ENCODE peak calls at places on chromosomes 5 and 9, in five cellular contexts. L is heart left ventricle, O is heart right ventricle, B is foreskin fibroblast, N is stomach. P is an unnamed sample.

GRCh38 chr5:14295610-14296009 is 152.5 kb downstream of the TRIO start:
- DNase-seq in L (peak), O (no peak), B (no peak), N (no peak), P (no peak)

GRCh38 chr9:83744206-83744605 is 36.4 kb upstream of the UBQLN1 start:
- DNase-seq in L (no peak), O (no peak), B (no peak), N (no peak), P (no peak)

GRCh38 chr9:22682536-22683392 is 236.1 kb downstream of the DMRTA1 start:
- DNase-seq in L (no peak), O (no peak), B (peak), N (no peak), P (no peak)

GRCh38 chr9:75601280-75601679 is 289.2 kb upstream of the PCSK5 start:
- DNase-seq in L (no peak), O (no peak), B (no peak), N (no peak), P (no peak)

GRCh38 chr9:137082222-137082924 is 4.4 kb upstream of the MAN1B1 start:
- DNase-seq in L (no peak), O (no peak), B (no peak), N (no peak), P (no peak)

GRCh38 chr9:12847591-12847990 is 72.8 kb downstream of the LURAP1L start:
- DNase-seq in L (no peak), O (no peak), B (no peak), N (no peak), P (no peak)

GRCh38 chr9:107487521-107488399 is 1.8 kb downstream of the KLF4 start:
- DNase-seq in L (peak), O (peak), B (peak), N (peak), P (peak)

GRCh38 chr5:134784946-134785620 is 26.5 kb downstream of the DDX46 start:
- DNase-seq in L (no peak), O (no peak), B (no peak), N (no peak), P (no peak)

GRCh38 chr5:107418902-107419301 is 251.8 kb downstream of the EFNA5 start:
- DNase-seq in L (no peak), O (no peak), B (no peak), N (no peak), P (no peak)

GRCh38 chr5:123147128-123147527 is 58.1 kb downstream of the PRDM6 start:
- DNase-seq in L (no peak), O (no peak), B (peak), N (no peak), P (no peak)

GRCh38 chr9:115888131-115888530 is 265.5 kb upstream of the PAPPA start:
- DNase-seq in L (no peak), O (no peak), B (no peak), N (no peak), P (no peak)

GRCh38 chr5:81544351-81545001 is 150.5 kb upstream of the ACOT12 start:
- DNase-seq in L (no peak), O (no peak), B (no peak), N (no peak), P (peak)

GRCh38 chr5:142023836-142024235 is 11.0 kb upstream of the GNPDA1 start:
- DNase-seq in L (no peak), O (no peak), B (no peak), N (no peak), P (no peak)

GRCh38 chr5:91865920-91866319 is 482.8 kb upstream of the ARRDC3 start:
- DNase-seq in L (no peak), O (no peak), B (no peak), N (no peak), P (no peak)

GRCh38 chr5:132224721-132225120 is 2.9 kb downstream of the P4HA2 start:
- DNase-seq in L (no peak), O (peak), B (peak), N (no peak), P (no peak)

GRCh38 chr9:6779417-6780241 is 21.9 kb downstream of the KDM4C start:
- DNase-seq in L (no peak), O (no peak), B (peak), N (no peak), P (no peak)

GRCh38 chr9:120877276-120878034 is 467 bp upstream of the PHF19 start:
- DNase-seq in L (peak), O (peak), B (peak), N (peak), P (peak)

GRCh38 chr5:82165740-82166530 is 112.2 kb downstream of the RPS23 start:
- DNase-seq in L (peak), O (peak), B (peak), N (peak), P (no peak)

GRCh38 chr5:106730506-106730905 is 940.2 kb downstream of the EFNA5 start:
- DNase-seq in L (no peak), O (no peak), B (no peak), N (no peak), P (no peak)

GRCh38 chr5:158858011-158858410 is 241.7 kb downstream of the EBF1 start:
- DNase-seq in L (no peak), O (no peak), B (no peak), N (no peak), P (no peak)

GRCh38 chr9:105243015-105243686 is 1.3 kb upstream of the SLC44A1 start:
- DNase-seq in L (no peak), O (no peak), B (peak), N (no peak), P (no peak)

GRCh38 chr5:31291323-31291854 is 97.9 kb downstream of the CDH6 start:
- DNase-seq in L (no peak), O (no peak), B (peak), N (no peak), P (no peak)

GRCh38 chr5:4938941-4939546 is 201.1 kb upstream of the ADAMTS16 start:
- DNase-seq in L (no peak), O (no peak), B (no peak), N (no peak), P (no peak)

GRCh38 chr9:107299437-107299836 is 16.4 kb downstream of the RAD23B start:
- DNase-seq in L (no peak), O (no peak), B (no peak), N (no peak), P (no peak)

GRCh38 chr5:137580030-137580429 is 80.9 kb upstream of the SPOCK1 start:
- DNase-seq in L (no peak), O (no peak), B (no peak), N (no peak), P (no peak)
- TF ChIP-seq CTCF in L (peak), O (peak), B (peak), N (no peak), P (no peak)

GRCh38 chr9:112091805-112092204 is 83.3 kb downstream of the SUSD1 start:
- DNase-seq in L (no peak), O (no peak), B (peak), N (no peak), P (no peak)
- TF ChIP-seq CTCF in L (peak), O (peak), B (peak), N (no peak), P (no peak)

GRCh38 chr9:125902224-125902623 is 155.1 kb downstream of the PBX3 start:
- DNase-seq in L (no peak), O (no peak), B (peak), N (no peak), P (no peak)
- TF ChIP-seq CTCF in L (no peak), O (no peak), B (no peak), N (no peak), P (no peak)

GRCh38 chr5:43582082-43583005 is 20.6 kb upstream of the NNT start:
- DNase-seq in L (no peak), O (no peak), B (peak), N (no peak), P (no peak)
- TF ChIP-seq CTCF in L (no peak), O (no peak), B (no peak), N (no peak), P (no peak)

GRCh38 chr9:114016629-114017423 is 61.3 kb downstream of the AMBP start:
- DNase-seq in L (no peak), O (peak), B (no peak), N (peak), P (no peak)

GRCh38 chr9:114015607-114016006 is 62.5 kb downstream of the AMBP start:
- DNase-seq in L (no peak), O (no peak), B (no peak), N (no peak), P (no peak)

GRCh38 chr9:114014044-114014443 is 64.1 kb downstream of the AMBP start:
- DNase-seq in L (no peak), O (no peak), B (no peak), N (no peak), P (no peak)

GRCh38 chr9:114017741-114018715 is 60.1 kb downstream of the AMBP start:
- DNase-seq in L (no peak), O (peak), B (no peak), N (peak), P (no peak)

DNA sequence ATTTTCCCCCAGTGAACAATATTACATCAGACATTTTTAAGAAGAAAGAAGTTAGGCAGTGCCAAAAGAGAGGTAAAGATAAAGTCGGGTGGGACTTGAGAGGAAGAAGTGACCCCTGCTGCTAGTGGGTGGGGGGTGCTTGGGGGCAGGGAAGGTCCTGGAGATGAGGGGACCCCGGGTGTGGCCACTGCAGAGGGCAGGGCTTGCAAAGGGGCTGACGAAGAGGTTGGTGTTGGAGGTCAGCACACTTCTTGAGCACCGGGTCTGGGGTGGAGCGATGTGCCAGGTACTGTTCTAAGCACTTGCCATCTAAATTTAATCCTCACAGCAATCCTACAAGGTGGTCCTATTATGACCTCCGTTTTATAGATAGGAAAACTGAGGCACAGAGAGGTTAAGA is 62.0 kb downstream of the AMBP start:
- DNase-seq in L (no peak), O (no peak), B (no peak), N (peak), P (no peak)
- TF ChIP-seq CTCF in L (no peak), O (no peak), B (no peak), N (no peak), P (no peak)

DNA sequence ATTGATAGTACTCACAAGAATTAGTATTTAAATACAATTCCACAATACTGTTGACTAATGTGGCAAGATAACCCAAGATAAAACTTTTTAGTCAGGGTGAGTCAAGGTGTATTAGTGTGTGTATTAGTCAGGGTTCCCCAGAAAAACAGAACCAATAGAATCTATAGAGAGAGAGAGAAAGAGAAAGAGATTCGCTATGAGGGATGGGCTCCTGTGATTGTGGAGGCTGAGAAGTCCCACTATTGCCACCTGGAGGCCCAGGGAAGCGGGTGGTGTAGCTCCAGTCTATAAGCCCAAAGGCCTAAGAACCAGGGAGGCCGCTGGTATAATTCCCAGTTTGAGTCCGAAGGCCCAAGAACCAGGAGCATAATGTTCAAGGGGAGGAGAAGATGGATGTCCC is 10.0 kb upstream of the SHISAL2B start:
- DNase-seq in L (no peak), O (no peak), B (peak), N (no peak), P (no peak)
- TF ChIP-seq CTCF in L (no peak), O (no peak), B (peak), N (no peak), P (no peak)

DNA sequence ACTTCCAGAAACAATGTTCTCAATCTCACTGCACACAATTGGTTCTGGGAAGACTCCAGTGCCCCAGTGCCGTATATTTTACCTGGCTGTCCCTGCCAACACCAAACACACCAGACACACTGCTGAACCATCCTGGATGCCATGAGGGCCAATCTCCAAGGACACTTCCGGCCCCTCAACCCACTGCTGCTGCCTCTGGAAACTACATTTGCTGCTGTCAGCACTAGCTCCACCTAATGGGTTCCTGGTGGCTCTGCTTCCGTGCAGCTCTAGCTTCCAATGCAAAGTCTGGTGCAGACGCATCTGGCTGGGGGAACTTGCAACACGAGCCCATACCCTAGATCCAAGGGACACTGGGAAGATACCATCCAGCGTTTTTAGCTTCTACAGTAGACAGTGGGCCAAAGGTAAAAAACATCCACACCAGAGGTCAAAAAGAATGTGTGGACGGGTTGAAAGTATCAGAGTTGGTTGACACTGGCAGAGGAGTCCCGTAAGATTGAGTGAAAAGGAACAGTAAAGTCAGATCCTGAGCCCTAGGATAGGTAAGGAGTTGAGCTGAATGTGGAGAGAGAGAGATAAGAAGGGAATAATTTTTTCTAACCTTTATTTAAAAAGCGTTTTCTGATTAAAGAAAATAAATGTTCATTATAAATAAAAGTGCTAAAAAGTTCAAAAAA is 99.7 kb upstream of the KIF2A start:
- DNase-seq in L (no peak), O (no peak), B (no peak), N (no peak), P (no peak)
- TF ChIP-seq CTCF in L (no peak), O (no peak), B (peak), N (no peak), P (no peak)

GRCh38 chr5:77356740-77357139 is 135.4 kb downstream of the WDR41 start:
- DNase-seq in L (no peak), O (no peak), B (peak), N (no peak), P (no peak)
- TF ChIP-seq CTCF in L (no peak), O (no peak), B (no peak), N (no peak), P (no peak)

P was measured in mucosa of descending colon.